ENCODE peak calls at places on chromosomes 5 and 9, in five cellular contexts. One of them, this sample, is unnamed.

GRCh38 chr5:30968971-30969370 is 224.5 kb upstream of the CDH6 start:
- DNase-seq in AG20443: no peak
- DNase-seq in left kidney: no peak
- DNase-seq in astrocyte of the hippocampus: peak
- DNase-seq in adipocyte: no peak
- DNase-seq in this sample: no peak

GRCh38 chr5:125065114-125065513 is 318.7 kb upstream of the ZNF608 start:
- DNase-seq in AG20443: no peak
- DNase-seq in left kidney: peak
- DNase-seq in astrocyte of the hippocampus: peak
- DNase-seq in adipocyte: no peak
- DNase-seq in this sample: no peak

GRCh38 chr9:128192601-128193371 is 1.4 kb upstream of the CIZ1 start:
- DNase-seq in astrocyte of the hippocampus: peak
- DNase-seq in adipocyte: no peak
- DNase-seq in AG20443: peak
- DNase-seq in left kidney: peak
- DNase-seq in this sample: peak

GRCh38 chr5:39164529-39165402 is 54.6 kb downstream of the FYB1 start:
- DNase-seq in adipocyte: no peak
- DNase-seq in astrocyte of the hippocampus: no peak
- DNase-seq in AG20443: no peak
- DNase-seq in left kidney: no peak
- DNase-seq in this sample: no peak

GRCh38 chr5:142825378-142826089 is 55.4 kb downstream of the ARHGAP26 start:
- DNase-seq in left kidney: no peak
- DNase-seq in adipocyte: no peak
- DNase-seq in AG20443: no peak
- DNase-seq in astrocyte of the hippocampus: no peak
- DNase-seq in this sample: peak

GRCh38 chr5:55929020-55929799 is 65.6 kb downstream of the IL6ST start:
- DNase-seq in AG20443: no peak
- DNase-seq in left kidney: no peak
- DNase-seq in adipocyte: no peak
- DNase-seq in astrocyte of the hippocampus: no peak
- DNase-seq in this sample: no peak

GRCh38 chr5:157516626-157517325 is 56.8 kb downstream of the NIPAL4 start:
- DNase-seq in left kidney: peak
- DNase-seq in AG20443: peak
- DNase-seq in adipocyte: peak
- DNase-seq in astrocyte of the hippocampus: peak
- DNase-seq in this sample: peak

GRCh38 chr5:53360811-53361210 is 119.6 kb upstream of the FST start:
- DNase-seq in adipocyte: peak
- DNase-seq in left kidney: no peak
- DNase-seq in astrocyte of the hippocampus: peak
- DNase-seq in AG20443: peak
- DNase-seq in this sample: peak

GRCh38 chr9:133532937-133533668 is 1.4 kb upstream of the ADAMTSL2 start:
- DNase-seq in adipocyte: peak
- DNase-seq in left kidney: peak
- DNase-seq in AG20443: peak
- DNase-seq in astrocyte of the hippocampus: peak
- DNase-seq in this sample: peak

GRCh38 chr9:120583958-120584369 is 4.0 kb upstream of the CDK5RAP2 start:
- DNase-seq in left kidney: peak
- DNase-seq in adipocyte: peak
- DNase-seq in astrocyte of the hippocampus: peak
- DNase-seq in AG20443: peak
- DNase-seq in this sample: peak

GRCh38 chr5:59346987-59347386 is 546.5 kb downstream of the PDE4D start:
- DNase-seq in astrocyte of the hippocampus: no peak
- DNase-seq in adipocyte: no peak
- DNase-seq in left kidney: peak
- DNase-seq in AG20443: no peak
- DNase-seq in this sample: no peak

GRCh38 chr5:53407373-53407772 is 73.1 kb upstream of the FST start:
- DNase-seq in left kidney: no peak
- DNase-seq in adipocyte: peak
- DNase-seq in AG20443: no peak
- DNase-seq in astrocyte of the hippocampus: peak
- DNase-seq in this sample: no peak

GRCh38 chr5:132095745-132096084 is 22.1 kb downstream of the CSF2 start:
- DNase-seq in left kidney: no peak
- DNase-seq in adipocyte: no peak
- DNase-seq in AG20443: no peak
- DNase-seq in astrocyte of the hippocampus: no peak
- DNase-seq in this sample: no peak

GRCh38 chr9:88994820-88995180 is 3.5 kb downstream of the S1PR3 start:
- DNase-seq in astrocyte of the hippocampus: peak
- DNase-seq in AG20443: peak
- DNase-seq in left kidney: peak
- DNase-seq in adipocyte: peak
- DNase-seq in this sample: no peak

GRCh38 chr9:21031091-21031817 is at the start of gene HACD4:
- DNase-seq in astrocyte of the hippocampus: peak
- DNase-seq in AG20443: peak
- DNase-seq in left kidney: peak
- DNase-seq in adipocyte: peak
- DNase-seq in this sample: no peak

GRCh38 chr9:84187090-84187489 is 153.5 kb downstream of the SLC28A3 start:
- DNase-seq in adipocyte: no peak
- DNase-seq in AG20443: no peak
- DNase-seq in left kidney: no peak
- DNase-seq in astrocyte of the hippocampus: peak
- DNase-seq in this sample: no peak

This sample was measured in Daoy.